ENCODE peak calls at places on chromosomes 16 and 17, in seven cellular contexts. One of them, this sample, is unnamed.

GRCh38 chr17:62626719-62627218 is 701 bp upstream of the MRC2 start:
- DNase-seq in body of pancreas: peak; percentile 48
- DNase-seq in Calu3: no peak
- DNase-seq in AG09319: peak; percentile 67
- DNase-seq in Right ventricle myocardium superior: peak; percentile 75
- DNase-seq in endothelial cell: peak; percentile 62
- DNase-seq in ovary: peak; percentile 85
- DNase-seq in this sample: no peak

GRCh38 chr17:35022536-35023063 is 40.9 kb downstream of the RFFL start:
- DNase-seq in Calu3: no peak
- DNase-seq in Right ventricle myocardium superior: peak; percentile 81
- DNase-seq in body of pancreas: peak; percentile 76
- DNase-seq in ovary: no peak
- DNase-seq in endothelial cell: peak; percentile 41
- DNase-seq in AG09319: peak; percentile 30
- DNase-seq in this sample: peak; percentile 91

GRCh38 chr17:7179317-7180254 is at the start of gene ASGR1:
- DNase-seq in Right ventricle myocardium superior: no peak
- DNase-seq in endothelial cell: no peak
- DNase-seq in body of pancreas: no peak
- DNase-seq in AG09319: no peak
- DNase-seq in Calu3: no peak
- DNase-seq in ovary: no peak
- DNase-seq in this sample: no peak

GRCh38 chr16:50368410-50369132 is at the start of gene BRD7:
- DNase-seq in endothelial cell: peak; percentile 84
- DNase-seq in ovary: peak; percentile 87
- DNase-seq in AG09319: no peak
- DNase-seq in Calu3: peak; percentile 77
- DNase-seq in Right ventricle myocardium superior: peak; percentile 73
- DNase-seq in body of pancreas: peak; percentile 46
- DNase-seq in this sample: peak; percentile 67

GRCh38 chr17:35740216-35740615 is 8.8 kb downstream of the RASL10B start:
- DNase-seq in Calu3: no peak
- DNase-seq in ovary: no peak
- DNase-seq in AG09319: no peak
- DNase-seq in Right ventricle myocardium superior: no peak
- DNase-seq in endothelial cell: no peak
- DNase-seq in body of pancreas: no peak
- DNase-seq in this sample: no peak

GRCh38 chr16:56847173-56847948 is 17.6 kb upstream of the SLC12A3 start:
- DNase-seq in Right ventricle myocardium superior: no peak
- DNase-seq in body of pancreas: no peak
- DNase-seq in AG09319: no peak
- DNase-seq in Calu3: no peak
- DNase-seq in endothelial cell: no peak
- DNase-seq in ovary: no peak
- DNase-seq in this sample: no peak

GRCh38 chr17:40914456-40914855 is 23.0 kb downstream of the KRT23 start:
- DNase-seq in endothelial cell: no peak
- DNase-seq in body of pancreas: no peak
- DNase-seq in Right ventricle myocardium superior: no peak
- DNase-seq in AG09319: no peak
- DNase-seq in ovary: no peak
- DNase-seq in Calu3: no peak
- DNase-seq in this sample: no peak

GRCh38 chr17:56018202-56018601 is 135.1 kb upstream of the ANKFN1 start:
- DNase-seq in body of pancreas: no peak
- DNase-seq in endothelial cell: no peak
- DNase-seq in AG09319: no peak
- DNase-seq in Right ventricle myocardium superior: no peak
- DNase-seq in ovary: no peak
- DNase-seq in Calu3: no peak
- DNase-seq in this sample: no peak

GRCh38 chr17:57747221-57748017 is 2.3 kb upstream of the CCDC182 start:
- DNase-seq in endothelial cell: peak; percentile 28
- DNase-seq in Right ventricle myocardium superior: no peak
- DNase-seq in AG09319: peak; percentile 35
- DNase-seq in ovary: peak; percentile 33
- DNase-seq in Calu3: peak; percentile 17
- DNase-seq in body of pancreas: peak; percentile 56
- DNase-seq in this sample: peak; percentile 45

GRCh38 chr17:42530952-42531454 is 5.0 kb upstream of the NAGLU start:
- DNase-seq in Calu3: no peak
- DNase-seq in body of pancreas: peak; percentile 74
- DNase-seq in endothelial cell: no peak
- DNase-seq in Right ventricle myocardium superior: no peak
- DNase-seq in ovary: no peak
- DNase-seq in AG09319: no peak
- DNase-seq in this sample: no peak

GRCh38 chr17:73575470-73576235 is 68.6 kb downstream of the SDK2 start:
- DNase-seq in endothelial cell: no peak
- DNase-seq in body of pancreas: no peak
- DNase-seq in AG09319: no peak
- DNase-seq in Right ventricle myocardium superior: no peak
- DNase-seq in ovary: no peak
- DNase-seq in Calu3: no peak
- DNase-seq in this sample: no peak

GRCh38 chr16:85463228-85463611 is 149.9 kb upstream of the GSE1 start:
- DNase-seq in Calu3: no peak
- DNase-seq in ovary: peak; percentile 59
- DNase-seq in AG09319: no peak
- DNase-seq in Right ventricle myocardium superior: no peak
- DNase-seq in body of pancreas: no peak
- DNase-seq in endothelial cell: no peak
- DNase-seq in this sample: no peak

GRCh38 chr17:72407336-72408121 is 286.7 kb downstream of the SOX9 start:
- DNase-seq in AG09319: peak; percentile 92
- DNase-seq in Calu3: peak; percentile 90
- DNase-seq in ovary: peak; percentile 57
- DNase-seq in endothelial cell: no peak
- DNase-seq in Right ventricle myocardium superior: peak; percentile 58
- DNase-seq in body of pancreas: peak; percentile 88
- DNase-seq in this sample: peak; percentile 98

GRCh38 chr16:85612191-85612800 is 826 bp upstream of the GSE1 start:
- DNase-seq in ovary: peak; percentile 70
- DNase-seq in body of pancreas: peak; percentile 94
- DNase-seq in Calu3: peak; percentile 89
- DNase-seq in AG09319: peak; percentile 67
- DNase-seq in endothelial cell: no peak
- DNase-seq in Right ventricle myocardium superior: peak; percentile 87
- DNase-seq in this sample: peak; percentile 94

GRCh38 chr16:89507219-89507833 is 877 bp upstream of the SPG7 start:
- DNase-seq in Right ventricle myocardium superior: no peak
- DNase-seq in endothelial cell: peak; percentile 66
- DNase-seq in Calu3: no peak
- DNase-seq in ovary: no peak
- DNase-seq in AG09319: no peak
- DNase-seq in body of pancreas: no peak
- DNase-seq in this sample: no peak

GRCh38 chr16:23597003-23597756 is 1.1 kb upstream of the NDUFAB1 start:
- DNase-seq in ovary: peak; percentile 23
- DNase-seq in endothelial cell: peak; percentile 31
- DNase-seq in body of pancreas: no peak
- DNase-seq in AG09319: no peak
- DNase-seq in Right ventricle myocardium superior: peak; percentile 44
- DNase-seq in Calu3: peak; percentile 15
- DNase-seq in this sample: peak; percentile 29

GRCh38 chr17:37802061-37802460 is 57.2 kb upstream of the HNF1B start:
- DNase-seq in endothelial cell: no peak
- DNase-seq in Right ventricle myocardium superior: no peak
- DNase-seq in AG09319: no peak
- DNase-seq in Calu3: no peak
- DNase-seq in body of pancreas: no peak
- DNase-seq in ovary: no peak
- DNase-seq in this sample: no peak

GRCh38 chr16:4217246-4218131 is 24.4 kb downstream of the SRL start:
- DNase-seq in endothelial cell: no peak
- DNase-seq in Calu3: no peak
- DNase-seq in AG09319: no peak
- DNase-seq in body of pancreas: no peak
- DNase-seq in ovary: peak; percentile 77
- DNase-seq in Right ventricle myocardium superior: peak; percentile 82
- DNase-seq in this sample: no peak

GRCh38 chr16:80670170-80670865 is 129.5 kb downstream of the DYNLRB2 start:
- DNase-seq in body of pancreas: no peak
- DNase-seq in ovary: no peak
- DNase-seq in Calu3: no peak
- DNase-seq in AG09319: no peak
- DNase-seq in endothelial cell: no peak
- DNase-seq in Right ventricle myocardium superior: no peak
- DNase-seq in this sample: no peak

GRCh38 chr17:71828182-71828596 is 292.6 kb upstream of the SOX9 start:
- DNase-seq in Calu3: no peak
- DNase-seq in body of pancreas: no peak
- DNase-seq in AG09319: peak; percentile 37
- DNase-seq in ovary: no peak
- DNase-seq in Right ventricle myocardium superior: no peak
- DNase-seq in endothelial cell: peak; percentile 8
- DNase-seq in this sample: peak; percentile 88

GRCh38 chr17:72985882-72986720 is 106.4 kb downstream of the SLC39A11 start:
- DNase-seq in Calu3: peak; percentile 55
- DNase-seq in AG09319: peak; percentile 48
- DNase-seq in body of pancreas: peak; percentile 81
- DNase-seq in endothelial cell: peak; percentile 81
- DNase-seq in Right ventricle myocardium superior: peak; percentile 64
- DNase-seq in ovary: no peak
- DNase-seq in this sample: peak; percentile 86